ENCODE peak calls at places on chromosomes 4 and X, in six cellular contexts. W is psoas muscle, U is IMR-90, E is lung, K is GM23338, X is cardiac muscle cell. I is an unnamed sample.

GRCh38 chr4:134345249-134345648 is 143.7 kb upstream of the PABPC4L start:
- DNase-seq in W (no peak), U (no peak), E (no peak), K (no peak), X (no peak), I (no peak)

GRCh38 chr4:84719115-84719514 is 136.2 kb downstream of the CDS1 start:
- DNase-seq in W (no peak), U (no peak), E (no peak), K (no peak), X (peak; percentile 64), I (no peak)

GRCh38 chr4:138707746-138708145 is 307.8 kb upstream of the NOCT start:
- DNase-seq in W (no peak), U (peak; percentile 64), E (no peak), K (no peak), X (no peak), I (no peak)

GRCh38 chr4:91936301-91936700 is 367.5 kb upstream of the GRID2 start:
- DNase-seq in W (no peak), U (peak; percentile 6), E (no peak), K (no peak), X (peak; percentile 87), I (no peak)

GRCh38 chrX:15737188-15737956 is 698 bp upstream of the CA5B start:
- DNase-seq in W (no peak), U (peak; percentile 10), E (no peak), K (no peak), X (no peak), I (no peak)

GRCh38 chr4:185965456-185966384 is 103.2 kb upstream of the TLR3 start:
- DNase-seq in W (no peak), U (no peak), E (no peak), K (no peak), X (no peak), I (no peak)

GRCh38 chrX:49172280-49172780 is 632 bp downstream of the PLP2 start:
- DNase-seq in W (peak; percentile 86), U (peak; percentile 20), E (peak; percentile 70), K (peak; percentile 57), X (peak; percentile 35), I (no peak)

GRCh38 chr4:8071741-8072140 is 86.9 kb downstream of the ABLIM2 start:
- DNase-seq in W (peak; percentile 50), U (no peak), E (no peak), K (no peak), X (no peak), I (no peak)

GRCh38 chr4:73732759-73733431 is 7.5 kb upstream of the CXCL8 start:
- DNase-seq in W (no peak), U (no peak), E (no peak), K (no peak), X (peak; percentile 53), I (no peak)

GRCh38 chr4:88109123-88109864 is 49.1 kb downstream of the ABCG2 start:
- DNase-seq in W (no peak), U (no peak), E (no peak), K (no peak), X (no peak), I (no peak)

GRCh38 chrX:39653656-39654055 is 444.1 kb downstream of the BCOR start:
- DNase-seq in W (no peak), U (no peak), E (no peak), K (peak; percentile 61), X (peak; percentile 27), I (no peak)

GRCh38 chrX:45351478-45351877 is 150.8 kb upstream of the DIPK2B start:
- DNase-seq in W (no peak), U (peak; percentile 69), E (no peak), K (no peak), X (peak; percentile 69), I (peak; percentile 25)

GRCh38 chrX:37818031-37818430 is 29.3 kb downstream of the DYNLT3 start:
- DNase-seq in W (no peak), U (no peak), E (no peak), K (no peak), X (no peak), I (no peak)

GRCh38 chr4:10164877-10165283 is 48.3 kb upstream of the WDR1 start:
- DNase-seq in W (no peak), U (peak; percentile 42), E (no peak), K (peak; percentile 76), X (peak; percentile 77), I (peak; percentile 24)

GRCh38 chrX:16882188-16882587 is 12.0 kb upstream of the RBBP7 start:
- DNase-seq in W (peak; percentile 68), U (peak; percentile 25), E (no peak), K (no peak), X (peak; percentile 53), I (no peak)

GRCh38 chr4:1830642-1831228 is 25.2 kb downstream of the LETM1 start:
- DNase-seq in W (no peak), U (no peak), E (no peak), K (no peak), X (no peak), I (no peak)
- TF ChIP-seq CTCF in W (no peak), U (no peak), E (no peak), K (no peak), X (no peak), I (no peak)

GRCh38 chr4:15410750-15411149 is 17.1 kb upstream of the C1QTNF7 start:
- DNase-seq in W (no peak), U (no peak), E (no peak), K (no peak), X (peak; percentile 40), I (no peak)

GRCh38 chr4:15414601-15415091 is 13.2 kb upstream of the C1QTNF7 start:
- DNase-seq in W (no peak), U (peak; percentile 68), E (no peak), K (no peak), X (peak; percentile 34), I (peak; percentile 29)

GRCh38 chr4:15413623-15414019 is 14.2 kb upstream of the C1QTNF7 start:
- DNase-seq in W (no peak), U (no peak), E (no peak), K (no peak), X (no peak), I (no peak)

GRCh38 chr4:15416357-15417327 is 11.2 kb upstream of the C1QTNF7 start:
- DNase-seq in W (no peak), U (no peak), E (no peak), K (peak; percentile 16), X (no peak), I (no peak)

GRCh38 chr4:15413010-15413622 is 14.7 kb upstream of the C1QTNF7 start:
- DNase-seq in W (no peak), U (no peak), E (no peak), K (no peak), X (peak; percentile 62), I (no peak)
- H3K27ac ChIP-seq in W (no peak overlapping the region), U (no peak overlapping the region), E (no peak overlapping the region), K (no peak overlapping the region), X (peak overlapping the region; percentile 73), I (no peak overlapping the region)

GRCh38 chrX:131626681-131627296 is 82.9 kb downstream of the OR13H1 start:
- DNase-seq in W (no peak), U (no peak), E (no peak), K (peak; percentile 40), X (peak; percentile 7), I (no peak)
- TF ChIP-seq CTCF in W (no peak), U (no peak), E (no peak), K (peak; percentile 57), X (peak; percentile 5), I (no peak)

GRCh38 chr4:176671532-176671931 is 121.2 kb downstream of the VEGFC start:
- DNase-seq in W (no peak), U (peak; percentile 44), E (no peak), K (no peak), X (peak; percentile 95), I (no peak)
- H3K27ac ChIP-seq in W (no peak overlapping the region), U (peak overlapping the region; percentile 29), E (no peak overlapping the region), K (no peak overlapping the region), X (no peak overlapping the region), I (no peak overlapping the region)

GRCh38 chr4:40972722-40973121 is 223.0 kb downstream of the NSUN7 start:
- DNase-seq in W (no peak), U (peak; percentile 61), E (no peak), K (no peak), X (no peak), I (no peak)
- TF ChIP-seq CTCF in W (no peak), U (no peak), E (no peak), K (no peak), X (no peak), I (no peak)

DNA sequence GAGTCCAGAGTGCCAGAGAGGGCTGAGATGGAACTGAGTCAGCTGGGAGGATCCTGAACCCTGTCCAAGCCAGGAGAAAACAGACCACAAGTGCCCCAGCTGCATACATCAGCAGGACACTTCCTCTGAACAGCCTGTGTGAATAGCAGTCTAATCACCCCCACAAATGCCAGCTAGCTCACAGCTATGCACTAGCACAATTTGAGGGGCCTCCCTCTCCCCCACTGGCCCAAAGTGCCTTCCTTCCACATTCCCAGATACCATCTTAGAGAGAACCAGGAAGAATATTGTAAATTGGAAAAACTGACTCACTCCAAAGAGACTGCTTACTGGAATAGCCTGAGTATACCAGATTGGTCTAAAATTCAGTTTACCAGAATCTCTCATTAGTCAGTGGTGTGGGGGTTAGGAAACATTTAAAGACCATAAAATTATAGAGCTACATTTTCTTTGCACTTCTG is 292.6 kb upstream of the KLF3 start:
- DNase-seq in W (no peak), U (peak; percentile 4), E (no peak), K (no peak), X (peak; percentile 68), I (peak; percentile 7)
- H3K27ac ChIP-seq in W (no peak overlapping the region), U (no peak overlapping the region), E (peak overlapping the region; percentile 33), K (no peak overlapping the region), X (no peak overlapping the region), I (no peak overlapping the region)